ENCODE peak calls at places on chromosomes 3 and 15, in four cellular contexts. N is left ventricle myocardium inferior; J is suprapubic skin; S is CD8-positive, alpha-beta T cell. B is an unnamed sample.

GRCh38 chr3:173217127-173217526 is 76.1 kb upstream of the SPATA16 start:
- DNase-seq in N (no peak), J (no peak), S (no peak), B (no peak)

GRCh38 chr3:81302045-81302444 is 459.4 kb downstream of the GBE1 start:
- DNase-seq in J (no peak), N (no peak), S (no peak), B (peak; percentile 47)

GRCh38 chr15:38035701-38036100 is 101.3 kb downstream of the TMCO5A start:
- DNase-seq in S (no peak), J (no peak), N (no peak), B (no peak)

GRCh38 chr3:50671331-50671730 is 3.4 kb upstream of the DOCK3 start:
- DNase-seq in S (no peak), N (no peak), J (no peak), B (no peak)

GRCh38 chr15:57697588-57697987 is 8.9 kb upstream of the POLR2M start:
- DNase-seq in S (no peak), J (no peak), N (no peak), B (no peak)

GRCh38 chr3:98961161-98962155 is 60.0 kb upstream of the DCBLD2 start:
- DNase-seq in J (no peak), S (no peak), N (no peak), B (no peak)

GRCh38 chr3:116339441-116340028 is 105.8 kb downstream of the LSAMP start:
- DNase-seq in J (no peak), S (no peak), N (peak; percentile 25), B (no peak)

GRCh38 chr3:143185401-143185800 is 65.8 kb downstream of the CHST2 start:
- DNase-seq in N (no peak), J (no peak), S (no peak), B (no peak)

GRCh38 chr15:60400957-60401356 is 3.2 kb upstream of the ANXA2 start:
- DNase-seq in J (no peak), S (no peak), N (no peak), B (no peak)

GRCh38 chr3:1275495-1275894 is 182.7 kb downstream of the CNTN6 start:
- DNase-seq in J (no peak), S (no peak), N (no peak), B (peak; percentile 32)

GRCh38 chr3:154121236-154122095 is at the start of gene ARHGEF26:
- DNase-seq in J (peak; percentile 94), N (peak; percentile 86), S (peak; percentile 22), B (peak; percentile 94)

GRCh38 chr3:98766924-98767323 is 3.8 kb downstream of the ST3GAL6 start:
- DNase-seq in N (no peak), S (no peak), J (no peak), B (no peak)

GRCh38 chr3:14413381-14414071 is 11.1 kb downstream of the SLC6A6 start:
- DNase-seq in N (no peak), S (no peak), J (no peak), B (no peak)

GRCh38 chr3:88235102-88235501 is 85.3 kb downstream of the C3orf38 start:
- DNase-seq in J (no peak), S (no peak), N (no peak), B (no peak)

GRCh38 chr3:139758654-139759291 is 81.0 kb upstream of the NMNAT3 start:
- DNase-seq in N (no peak), S (no peak), J (peak; percentile 32), B (no peak)

GRCh38 chr15:77709135-77709886 is 76.6 kb upstream of the LINGO1 start:
- DNase-seq in S (no peak), N (no peak), J (no peak), B (no peak)

GRCh38 chr3:176840604-176841287 is 356.5 kb downstream of the TBL1XR1 start:
- DNase-seq in N (no peak), J (no peak), S (no peak), B (no peak)

GRCh38 chr3:125684199-125684598 is 88.9 kb upstream of the OSBPL11 start:
- DNase-seq in J (no peak), S (no peak), N (no peak), B (no peak)

GRCh38 chr3:185555948-185556347 is 3.6 kb upstream of the LIPH start:
- DNase-seq in S (no peak), N (no peak), J (no peak), B (no peak)

GRCh38 chr3:32835943-32836342 is 18.1 kb downstream of the TRIM71 start:
- DNase-seq in S (no peak), N (no peak), J (no peak), B (no peak)
- H3K4me1 ChIP-seq in S (no peaks in the 10 kb centered on the region), N (no peaks in the 10 kb centered on the region), J (no peaks in the 10 kb centered on the region), B (no peaks in the 10 kb centered on the region)

GRCh38 chr3:70716832-70717231 is 404.4 kb upstream of the MDFIC2 start:
- DNase-seq in J (no peak), S (no peak), N (peak; percentile 18), B (peak; percentile 2)
- TF ChIP-seq CTCF in J (peak; percentile 25), S (no peak), N (peak; percentile 71), B (no peak)

DNA sequence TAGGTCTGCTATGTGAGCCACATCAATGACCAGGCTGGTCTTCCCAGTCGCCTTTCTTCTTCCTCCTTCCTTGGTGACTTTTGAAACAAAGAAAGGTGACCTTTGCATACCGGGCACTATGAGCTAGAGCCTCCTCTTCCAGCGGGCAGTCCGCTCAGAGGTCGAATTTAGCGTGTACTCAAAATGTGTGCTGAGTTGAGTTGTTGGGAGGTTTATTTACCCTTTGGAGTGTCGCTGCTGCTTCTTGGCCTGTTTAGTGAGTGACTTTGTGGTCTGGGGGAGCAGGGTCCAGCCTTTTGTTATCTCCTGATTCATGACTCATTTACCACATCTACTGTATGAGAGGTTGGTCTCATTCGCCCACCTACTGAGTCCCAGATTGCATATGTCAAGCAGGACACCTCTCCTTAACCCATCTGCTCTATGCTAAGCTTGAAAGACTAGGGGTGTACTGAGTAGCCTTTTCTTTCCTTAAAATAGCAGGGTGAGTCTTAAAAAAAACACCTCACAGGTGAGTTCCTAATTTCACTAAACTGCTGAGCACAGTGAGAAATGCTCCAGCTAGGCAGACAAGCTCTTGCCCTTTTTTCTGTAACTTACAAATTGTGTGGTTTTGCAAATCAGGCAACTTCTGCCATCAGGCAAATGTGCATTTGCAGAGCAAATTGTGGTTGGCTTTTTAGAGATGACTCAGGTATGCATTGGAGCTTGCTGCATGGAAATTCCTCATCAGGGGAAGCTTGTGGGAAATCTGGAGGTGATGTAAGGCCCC is 3.2 kb upstream of the SIAH2 start:
- DNase-seq in S (no peak), N (no peak), J (no peak), B (no peak)
- H3K4me3 ChIP-seq in S (no peak overlapping the region), N (no peak overlapping the region), J (no peak overlapping the region), B (no peak overlapping the region)

GRCh38 chr3:39262842-39263241 is 17.0 kb downstream of the CX3CR1 start:
- DNase-seq in N (no peak), S (no peak), J (no peak), B (no peak)

GRCh38 chr3:39263576-39263975 is 16.3 kb downstream of the CX3CR1 start:
- DNase-seq in N (no peak), J (no peak), S (no peak), B (no peak)

GRCh38 chr3:39260318-39260717 is 19.5 kb downstream of the CX3CR1 start:
- DNase-seq in J (no peak), N (no peak), S (no peak), B (no peak)

GRCh38 chr3:39260957-39261356 is 18.9 kb downstream of the CX3CR1 start:
- DNase-seq in N (peak; percentile 84), S (peak; percentile 8), J (peak; percentile 91), B (peak; percentile 83)

GRCh38 chr3:39261726-39262125 is 18.1 kb downstream of the CX3CR1 start:
- DNase-seq in S (no peak), J (no peak), N (no peak), B (no peak)
- H3K4me1 ChIP-seq in S (peaks cover 12% of the 10 kb centered on the region), J (peaks cover 5% of the 10 kb centered on the region), N (peaks cover 25% of the 10 kb centered on the region), B (no peaks in the 10 kb centered on the region)

GRCh38 chr3:156816794-156817741 is 9.1 kb upstream of the LEKR1 start:
- DNase-seq in J (peak; percentile 91), S (peak; percentile 53), N (peak; percentile 87), B (peak; percentile 92)
- TF ChIP-seq CTCF in J (no peak), S (no peak), N (no peak), B (no peak)

GRCh38 chr3:119585867-119586570 is 6.7 kb downstream of the ADPRH start:
- DNase-seq in S (no peak), N (no peak), J (no peak), B (no peak)

GRCh38 chr3:119579366-119580147 is at the start of gene ADPRH:
- DNase-seq in N (peak; percentile 89), S (no peak), J (peak; percentile 88), B (peak; percentile 81)

GRCh38 chr3:119585193-119585592 is 5.9 kb downstream of the ADPRH start:
- DNase-seq in N (no peak), S (no peak), J (no peak), B (no peak)

GRCh38 chr3:119580148-119580760 is 962 bp downstream of the ADPRH start:
- DNase-seq in J (no peak), N (peak; percentile 36), S (no peak), B (peak; percentile 39)

DNA sequence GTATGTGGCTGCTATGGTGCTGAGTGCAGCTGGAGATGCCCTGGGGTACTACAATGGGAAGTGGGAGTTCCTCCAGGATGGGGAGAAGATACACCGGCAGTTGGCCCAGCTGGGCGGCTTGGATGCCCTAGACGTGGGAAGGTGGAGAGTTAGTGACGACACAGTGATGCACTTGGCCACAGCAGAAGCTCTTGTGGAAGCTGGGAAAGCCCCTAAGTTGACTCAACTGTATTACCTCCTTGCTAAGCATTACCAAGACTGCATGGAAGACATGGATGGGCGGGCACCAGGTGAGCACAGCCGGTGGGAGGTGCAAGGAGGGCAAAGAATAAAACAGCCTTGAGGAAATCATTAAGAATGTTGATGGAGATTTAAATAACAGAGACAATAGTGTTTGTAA is 2.9 kb downstream of the ADPRH start:
- DNase-seq in J (no peak), S (no peak), N (no peak), B (no peak)
- H3K4me3 ChIP-seq in J (no peak overlapping the region), S (no peak overlapping the region), N (no peak overlapping the region), B (no peak overlapping the region)

DNA sequence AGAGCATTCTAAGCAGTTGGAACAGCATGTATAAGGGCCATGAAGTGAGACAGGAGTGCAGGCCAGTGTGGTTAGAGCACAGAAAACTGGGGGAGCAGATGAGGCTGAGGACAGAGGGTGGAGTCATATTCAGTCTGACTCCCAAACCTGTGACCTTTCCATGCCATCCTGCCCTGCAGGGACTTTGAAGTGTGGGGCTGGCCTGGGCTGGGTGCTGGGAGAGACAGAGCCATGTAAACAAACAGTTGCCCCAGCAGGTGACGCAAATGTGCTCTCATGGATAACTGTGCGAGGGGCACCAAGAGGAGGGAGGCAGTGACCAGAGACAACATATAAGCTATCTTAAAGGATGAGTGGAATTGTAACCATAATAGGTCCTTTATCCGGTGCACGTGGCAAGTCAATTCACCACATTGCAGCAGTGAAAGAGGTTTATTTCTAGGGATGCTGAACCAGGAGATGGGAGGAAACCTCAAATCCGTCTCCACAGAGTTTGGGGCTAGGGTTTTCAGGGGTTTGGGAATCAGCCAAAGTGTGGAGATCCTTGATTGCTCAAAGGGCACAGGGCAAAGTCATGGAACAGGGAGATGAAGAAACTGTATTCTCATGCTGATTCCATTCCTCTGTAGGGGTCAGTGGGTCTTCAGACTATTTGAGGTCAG is 7.0 kb upstream of the RAF1 start:
- DNase-seq in J (peak; percentile 40), S (no peak), N (no peak), B (no peak)
- H3K4me1 ChIP-seq in J (no peaks in the 10 kb centered on the region), S (no peaks in the 10 kb centered on the region), N (no peaks in the 10 kb centered on the region), B (no peaks in the 10 kb centered on the region)

GRCh38 chr15:100897201-100897872 is 17.7 kb downstream of the ALDH1A3 start:
- DNase-seq in N (no peak), J (no peak), S (no peak), B (no peak)
- TF ChIP-seq CTCF in N (no peak), J (no peak), S (no peak), B (no peak)

B was measured in mucosa of descending colon.